ENCODE peak calls at places on chromosomes 3 and 15, in five cellular contexts. One of them, this sample, is unnamed.
A peak's percentile ranks its signal among the peaks of the same experiment; 100 is the strongest.

GRCh38 chr3:23781871-23782270 is 23.9 kb upstream of the UBE2E1 start:
- DNase-seq in psoas muscle: no peak
- DNase-seq in PC-3: no peak
- DNase-seq in CD8-positive, alpha-beta T cell: no peak
- DNase-seq in HepG2: no peak
- DNase-seq in this sample: no peak

GRCh38 chr3:40137586-40138295 is 171.8 kb upstream of the EIF1B start:
- DNase-seq in psoas muscle: no peak
- DNase-seq in PC-3: peak; percentile 83
- DNase-seq in CD8-positive, alpha-beta T cell: no peak
- DNase-seq in HepG2: no peak
- DNase-seq in this sample: no peak

GRCh38 chr3:188292827-188293226 is 138.9 kb downstream of the LPP start:
- DNase-seq in psoas muscle: no peak
- DNase-seq in PC-3: no peak
- DNase-seq in CD8-positive, alpha-beta T cell: no peak
- DNase-seq in HepG2: no peak
- DNase-seq in this sample: no peak

GRCh38 chr3:43766672-43767465 is 76.1 kb downstream of the ABHD5 start:
- DNase-seq in psoas muscle: no peak
- DNase-seq in PC-3: peak; percentile 90
- DNase-seq in CD8-positive, alpha-beta T cell: no peak
- DNase-seq in HepG2: no peak
- DNase-seq in this sample: no peak

GRCh38 chr15:62644874-62645755 is 397.4 kb upstream of the TPM1 start:
- DNase-seq in psoas muscle: no peak
- DNase-seq in PC-3: no peak
- DNase-seq in CD8-positive, alpha-beta T cell: no peak
- DNase-seq in HepG2: peak; percentile 64
- DNase-seq in this sample: no peak

GRCh38 chr3:132283440-132283839 is 33.8 kb upstream of the ACP3 start:
- DNase-seq in psoas muscle: no peak
- DNase-seq in PC-3: no peak
- DNase-seq in CD8-positive, alpha-beta T cell: no peak
- DNase-seq in HepG2: no peak
- DNase-seq in this sample: no peak

GRCh38 chr3:143267984-143268383 is 148.4 kb downstream of the CHST2 start:
- DNase-seq in psoas muscle: no peak
- DNase-seq in PC-3: no peak
- DNase-seq in CD8-positive, alpha-beta T cell: no peak
- DNase-seq in HepG2: no peak
- DNase-seq in this sample: no peak

GRCh38 chr3:152405915-152406802 is 137.4 kb downstream of the MBNL1 start:
- DNase-seq in psoas muscle: no peak
- DNase-seq in PC-3: peak; percentile 67
- DNase-seq in CD8-positive, alpha-beta T cell: no peak
- DNase-seq in HepG2: no peak
- DNase-seq in this sample: no peak

GRCh38 chr15:75123395-75123794 is 78.3 kb upstream of the C15orf39 start:
- DNase-seq in psoas muscle: no peak
- DNase-seq in PC-3: peak; percentile 83
- DNase-seq in CD8-positive, alpha-beta T cell: no peak
- DNase-seq in HepG2: no peak
- DNase-seq in this sample: no peak

GRCh38 chr3:117892431-117892841 is 1142.2 kb downstream of the IGSF11 start:
- DNase-seq in psoas muscle: no peak
- DNase-seq in PC-3: no peak
- DNase-seq in CD8-positive, alpha-beta T cell: no peak
- DNase-seq in HepG2: no peak
- DNase-seq in this sample: no peak

GRCh38 chr15:59862191-59863155 is 141.6 kb upstream of the FOXB1 start:
- DNase-seq in psoas muscle: no peak
- DNase-seq in PC-3: peak; percentile 18
- DNase-seq in CD8-positive, alpha-beta T cell: no peak
- DNase-seq in HepG2: no peak
- DNase-seq in this sample: no peak

GRCh38 chr15:43253431-43254403 is 13.0 kb downstream of the TGM5 start:
- DNase-seq in psoas muscle: no peak
- DNase-seq in PC-3: peak; percentile 64
- DNase-seq in CD8-positive, alpha-beta T cell: no peak
- DNase-seq in HepG2: no peak
- DNase-seq in this sample: no peak

GRCh38 chr3:99648091-99648490 is 9.7 kb downstream of the COL8A1 start:
- DNase-seq in psoas muscle: no peak
- DNase-seq in PC-3: peak; percentile 94
- DNase-seq in CD8-positive, alpha-beta T cell: no peak
- DNase-seq in HepG2: no peak
- DNase-seq in this sample: no peak

GRCh38 chr3:47381317-47382157 is 716 bp downstream of the PTPN23 start:
- DNase-seq in psoas muscle: peak; percentile 88
- DNase-seq in PC-3: peak; percentile 86
- DNase-seq in CD8-positive, alpha-beta T cell: peak; percentile 57
- DNase-seq in HepG2: peak; percentile 80
- DNase-seq in this sample: peak; percentile 85
- H3K27ac ChIP-seq in psoas muscle: peak overlapping the region; percentile 100
- H3K27ac ChIP-seq in PC-3: peak overlapping the region; percentile 86
- H3K27ac ChIP-seq in CD8-positive, alpha-beta T cell: peak overlapping the region; percentile 76
- H3K27ac ChIP-seq in HepG2: peak overlapping the region; percentile 99
- H3K27ac ChIP-seq in this sample: peak overlapping the region; percentile 97

GRCh38 chr3:12866836-12867235 is 25.5 kb upstream of the RPL32 start:
- DNase-seq in psoas muscle: peak; percentile 11
- DNase-seq in PC-3: no peak
- DNase-seq in CD8-positive, alpha-beta T cell: no peak
- DNase-seq in HepG2: no peak
- DNase-seq in this sample: no peak

GRCh38 chr3:12868039-12869024 is 27.0 kb upstream of the RPL32 start:
- DNase-seq in psoas muscle: peak; percentile 85
- DNase-seq in PC-3: peak; percentile 93
- DNase-seq in CD8-positive, alpha-beta T cell: peak; percentile 39
- DNase-seq in HepG2: peak; percentile 77
- DNase-seq in this sample: peak; percentile 86

GRCh38 chr3:12870942-12871341 is 29.6 kb upstream of the RPL32 start:
- DNase-seq in psoas muscle: peak; percentile 68
- DNase-seq in PC-3: no peak
- DNase-seq in CD8-positive, alpha-beta T cell: no peak
- DNase-seq in HepG2: no peak
- DNase-seq in this sample: peak; percentile 51

GRCh38 chr3:12871404-12871983 is 30.1 kb upstream of the RPL32 start:
- DNase-seq in psoas muscle: peak; percentile 21
- DNase-seq in PC-3: no peak
- DNase-seq in CD8-positive, alpha-beta T cell: no peak
- DNase-seq in HepG2: no peak
- DNase-seq in this sample: no peak

GRCh38 chr3:12869025-12869695 is 27.8 kb upstream of the RPL32 start:
- DNase-seq in psoas muscle: peak; percentile 48
- DNase-seq in PC-3: no peak
- DNase-seq in CD8-positive, alpha-beta T cell: no peak
- DNase-seq in HepG2: no peak
- DNase-seq in this sample: peak; percentile 57
- H3K4me3 ChIP-seq in psoas muscle: no peak overlapping the region
- H3K4me3 ChIP-seq in PC-3: no peak overlapping the region
- H3K4me3 ChIP-seq in CD8-positive, alpha-beta T cell: no peak overlapping the region
- H3K4me3 ChIP-seq in HepG2: no peak overlapping the region
- H3K4me3 ChIP-seq in this sample: peak overlapping the region; percentile 33

DNA sequence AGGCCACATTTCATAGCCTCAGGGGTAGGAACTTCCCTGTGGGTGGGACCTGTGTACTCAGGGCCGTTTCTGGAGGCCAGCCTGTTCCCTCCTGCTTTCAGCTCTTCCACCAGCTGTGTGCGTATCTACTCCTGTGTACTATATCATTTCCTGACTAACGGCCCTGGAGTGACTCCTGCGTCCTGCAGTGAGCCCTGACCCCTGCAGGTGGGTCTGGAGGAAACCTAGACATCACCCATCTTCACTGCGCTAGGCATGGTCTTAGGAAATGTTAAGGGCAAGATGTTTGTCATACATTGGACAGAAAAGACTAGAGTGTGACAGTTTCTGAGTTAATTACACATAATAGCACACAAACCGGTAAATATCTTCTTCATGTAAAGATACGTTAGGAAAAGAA is 297.3 kb downstream of the GABRB3 start:
- DNase-seq in psoas muscle: no peak
- DNase-seq in PC-3: no peak
- DNase-seq in CD8-positive, alpha-beta T cell: no peak
- DNase-seq in HepG2: no peak
- DNase-seq in this sample: no peak
- H3K9me3 ChIP-seq in psoas muscle: no peaks in the 10 kb centered on the region
- H3K9me3 ChIP-seq in PC-3: no peaks in the 10 kb centered on the region
- H3K9me3 ChIP-seq in CD8-positive, alpha-beta T cell: no peaks in the 10 kb centered on the region
- H3K9me3 ChIP-seq in HepG2: peaks cover 98% of the 10 kb centered on the region
- H3K9me3 ChIP-seq in this sample: no peaks in the 10 kb centered on the region

GRCh38 chr15:99574048-99574447 is 8.3 kb downstream of the MEF2A start:
- DNase-seq in psoas muscle: no peak
- DNase-seq in PC-3: no peak
- DNase-seq in CD8-positive, alpha-beta T cell: no peak
- DNase-seq in HepG2: no peak
- DNase-seq in this sample: no peak
- H3K27ac ChIP-seq in psoas muscle: peak overlapping the region; percentile 1
- H3K27ac ChIP-seq in PC-3: no peak overlapping the region
- H3K27ac ChIP-seq in CD8-positive, alpha-beta T cell: no peak overlapping the region
- H3K27ac ChIP-seq in HepG2: no peak overlapping the region
- H3K27ac ChIP-seq in this sample: no peak overlapping the region

GRCh38 chr3:51942603-51943450 is 664 bp downstream of the PARP3 start:
- DNase-seq in psoas muscle: peak; percentile 71
- DNase-seq in PC-3: peak; percentile 70
- DNase-seq in CD8-positive, alpha-beta T cell: no peak
- DNase-seq in HepG2: peak; percentile 67
- DNase-seq in this sample: peak; percentile 81

GRCh38 chr3:51945031-51945840 is 3.1 kb downstream of the PARP3 start:
- DNase-seq in psoas muscle: no peak
- DNase-seq in PC-3: no peak
- DNase-seq in CD8-positive, alpha-beta T cell: no peak
- DNase-seq in HepG2: no peak
- DNase-seq in this sample: no peak

GRCh38 chr3:51944541-51945021 is 2.4 kb downstream of the PARP3 start:
- DNase-seq in psoas muscle: no peak
- DNase-seq in PC-3: no peak
- DNase-seq in CD8-positive, alpha-beta T cell: no peak
- DNase-seq in HepG2: no peak
- DNase-seq in this sample: no peak

GRCh38 chr3:51941798-51942602 is at the start of the genes PARP3 and RRP9:
- DNase-seq in psoas muscle: peak; percentile 100
- DNase-seq in PC-3: peak; percentile 100
- DNase-seq in CD8-positive, alpha-beta T cell: peak; percentile 98
- DNase-seq in HepG2: peak; percentile 99
- DNase-seq in this sample: peak; percentile 100

GRCh38 chr3:51943451-51944391 is 1.6 kb downstream of the PARP3 start:
- DNase-seq in psoas muscle: no peak
- DNase-seq in PC-3: no peak
- DNase-seq in CD8-positive, alpha-beta T cell: no peak
- DNase-seq in HepG2: no peak
- DNase-seq in this sample: no peak
- H3K4me3 ChIP-seq in psoas muscle: peak overlapping the region; percentile 97
- H3K4me3 ChIP-seq in PC-3: no peak overlapping the region
- H3K4me3 ChIP-seq in CD8-positive, alpha-beta T cell: no peak overlapping the region
- H3K4me3 ChIP-seq in HepG2: no peak overlapping the region
- H3K4me3 ChIP-seq in this sample: peak overlapping the region; percentile 82

DNA sequence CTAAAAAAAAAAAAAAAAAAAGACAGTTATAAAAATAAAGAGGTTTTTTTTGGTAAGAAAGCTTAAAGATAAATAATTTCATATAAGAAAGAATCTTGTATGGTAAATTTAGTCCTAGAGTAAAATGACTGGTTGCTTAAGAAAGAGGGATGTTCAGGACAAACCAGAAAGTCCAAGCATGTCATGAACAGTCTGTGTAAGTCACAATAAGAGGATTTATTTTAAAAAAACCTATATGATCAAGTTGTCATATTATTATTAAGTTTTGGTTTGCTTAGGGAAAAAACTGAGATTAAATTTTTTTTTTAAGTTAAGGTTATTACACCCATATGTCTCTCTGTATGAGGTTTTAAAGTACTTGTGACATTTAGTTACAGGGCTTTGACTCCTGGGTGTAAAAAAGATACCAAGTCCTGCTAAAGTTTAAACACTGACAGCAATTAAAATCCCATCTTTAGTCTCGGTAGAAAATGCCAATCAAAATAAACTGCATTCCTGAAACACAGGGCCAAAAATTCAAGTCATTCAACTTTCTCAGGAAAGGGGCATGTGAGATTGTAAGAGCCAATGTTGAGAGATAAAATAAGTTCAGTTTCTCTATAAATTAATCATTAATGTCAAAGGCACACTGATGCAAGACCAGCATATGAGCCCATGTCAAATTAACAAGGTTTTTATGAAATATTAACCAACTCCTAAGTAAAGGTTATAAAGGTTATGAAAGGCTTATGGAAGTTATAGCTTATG is 8.5 kb upstream of the BDH1 start:
- DNase-seq in psoas muscle: no peak
- DNase-seq in PC-3: peak; percentile 37
- DNase-seq in CD8-positive, alpha-beta T cell: no peak
- DNase-seq in HepG2: no peak
- DNase-seq in this sample: no peak
- H3K9me3 ChIP-seq in psoas muscle: no peaks in the 10 kb centered on the region
- H3K9me3 ChIP-seq in PC-3: peaks cover 23% of the 10 kb centered on the region
- H3K9me3 ChIP-seq in CD8-positive, alpha-beta T cell: no peaks in the 10 kb centered on the region
- H3K9me3 ChIP-seq in HepG2: peaks cover 32% of the 10 kb centered on the region
- H3K9me3 ChIP-seq in this sample: peaks cover 9% of the 10 kb centered on the region

GRCh38 chr15:78950343-78950742 is 5.5 kb upstream of the CTSH start:
- DNase-seq in psoas muscle: no peak
- DNase-seq in PC-3: no peak
- DNase-seq in CD8-positive, alpha-beta T cell: no peak
- DNase-seq in HepG2: peak; percentile 64
- DNase-seq in this sample: no peak
- H3K27ac ChIP-seq in psoas muscle: no peak overlapping the region
- H3K27ac ChIP-seq in PC-3: no peak overlapping the region
- H3K27ac ChIP-seq in CD8-positive, alpha-beta T cell: no peak overlapping the region
- H3K27ac ChIP-seq in HepG2: no peak overlapping the region
- H3K27ac ChIP-seq in this sample: no peak overlapping the region

GRCh38 chr3:13071695-13072094 is 1.5 kb downstream of the IQSEC1 start:
- DNase-seq in psoas muscle: no peak
- DNase-seq in PC-3: no peak
- DNase-seq in CD8-positive, alpha-beta T cell: no peak
- DNase-seq in HepG2: no peak
- DNase-seq in this sample: no peak
- H3K4me3 ChIP-seq in psoas muscle: no peak overlapping the region
- H3K4me3 ChIP-seq in PC-3: no peak overlapping the region
- H3K4me3 ChIP-seq in CD8-positive, alpha-beta T cell: no peak overlapping the region
- H3K4me3 ChIP-seq in HepG2: no peak overlapping the region
- H3K4me3 ChIP-seq in this sample: no peak overlapping the region

GRCh38 chr15:25068696-25069095 is 113.9 kb downstream of the SNRPN start:
- DNase-seq in psoas muscle: no peak
- DNase-seq in PC-3: no peak
- DNase-seq in CD8-positive, alpha-beta T cell: no peak
- DNase-seq in HepG2: no peak
- DNase-seq in this sample: no peak
- H3K9me3 ChIP-seq in psoas muscle: peaks cover 98% of the 10 kb centered on the region
- H3K9me3 ChIP-seq in PC-3: peaks cover 81% of the 10 kb centered on the region
- H3K9me3 ChIP-seq in CD8-positive, alpha-beta T cell: peaks cover 99% of the 10 kb centered on the region
- H3K9me3 ChIP-seq in HepG2: peaks cover 100% of the 10 kb centered on the region
- H3K9me3 ChIP-seq in this sample: peaks cover 28% of the 10 kb centered on the region